ENCODE peak calls at places on chromosome 1, in four cellular contexts. Q is IMR-90, V is H9, E is mesendoderm. F is an unnamed sample.

GRCh38 chr1:213761845-213762407 is 225.8 kb upstream of the PROX1 start:
- DNase-seq in V (peak), Q (no peak), E (peak), F (peak)

GRCh38 chr1:26138974-26139558 is 19.8 kb upstream of the FAM110D start:
- DNase-seq in E (peak), Q (no peak), V (no peak), F (peak)

GRCh38 chr1:60589916-60590315 is 492.4 kb upstream of the NFIA start:
- DNase-seq in V (no peak), E (no peak), Q (no peak), F (no peak)

GRCh38 chr1:110048923-110049601 is 14.6 kb downstream of the STRIP1 start:
- DNase-seq in Q (no peak), E (no peak), V (no peak), F (no peak)

GRCh38 chr1:21381354-21381753 is 58.6 kb upstream of the NBPF3 start:
- DNase-seq in Q (no peak), E (peak), V (no peak), F (no peak)

GRCh38 chr1:221794079-221794670 is 52.3 kb upstream of the DUSP10 start:
- DNase-seq in Q (peak), E (no peak), V (no peak), F (no peak)

GRCh38 chr1:229716064-229716463 is 90.0 kb downstream of the URB2 start:
- DNase-seq in E (peak), V (peak), Q (no peak), F (no peak)

GRCh38 chr1:38221006-38221649 is 174.5 kb upstream of the POU3F1 start:
- DNase-seq in E (peak), V (no peak), Q (peak), F (no peak)

GRCh38 chr1:153000294-153000693 is 1.3 kb upstream of the SPRR3 start:
- DNase-seq in Q (no peak), V (no peak), E (peak), F (no peak)

GRCh38 chr1:99469641-99470040 is 176.3 kb upstream of the PALMD start:
- DNase-seq in E (no peak), Q (peak), V (no peak), F (no peak)

GRCh38 chr1:156644146-156644545 is 2.2 kb downstream of the BCAN start:
- DNase-seq in Q (no peak), V (no peak), E (no peak), F (no peak)

GRCh38 chr1:150150511-150151021 is 850 bp downstream of the PLEKHO1 start:
- DNase-seq in Q (no peak), E (peak), V (no peak), F (peak)

GRCh38 chr1:151024540-151025146 is 11.7 kb upstream of the BNIPL start:
- DNase-seq in E (peak), Q (peak), V (peak), F (peak)

GRCh38 chr1:205444300-205444930 is 11.4 kb downstream of the BLACAT1 start:
- DNase-seq in E (no peak), V (no peak), Q (no peak), F (peak)

GRCh38 chr1:171486048-171486519 is 754 bp downstream of the PRRC2C start:
- DNase-seq in V (no peak), Q (peak), E (peak), F (no peak)

GRCh38 chr1:155037851-155038441 is 4.3 kb downstream of the DCST1 start:
- DNase-seq in V (no peak), E (no peak), Q (no peak), F (no peak)

GRCh38 chr1:1428174-1428573 is 7.1 kb upstream of the ANKRD65 start:
- DNase-seq in E (peak), Q (no peak), V (peak), F (no peak)

GRCh38 chr1:1425426-1425752 is 4.3 kb upstream of the ANKRD65 start:
- DNase-seq in Q (no peak), V (no peak), E (no peak), F (no peak)

GRCh38 chr1:1425753-1426495 is 4.8 kb upstream of the ANKRD65 start:
- DNase-seq in Q (no peak), E (peak), V (peak), F (peak)

GRCh38 chr1:1426496-1426960 is 5.5 kb upstream of the ANKRD65 start:
- DNase-seq in E (no peak), V (peak), Q (no peak), F (no peak)

GRCh38 chr1:1426961-1427934 is 6.2 kb upstream of the ANKRD65 start:
- DNase-seq in Q (no peak), V (peak), E (peak), F (no peak)
- H3K23ac ChIP-seq in Q (no peak), V (no peak), E (no peak), F (no peak)

GRCh38 chr1:226976671-226977287 is 36.7 kb downstream of the COQ8A start:
- DNase-seq in E (no peak), V (no peak), Q (no peak), F (no peak)

GRCh38 chr1:226977288-226977972 is 37.3 kb downstream of the COQ8A start:
- DNase-seq in V (no peak), Q (no peak), E (no peak), F (no peak)

GRCh38 chr1:226978350-226979114 is 38.4 kb downstream of the COQ8A start:
- DNase-seq in Q (no peak), E (no peak), V (peak), F (no peak)

GRCh38 chr1:226979115-226979516 is 39.0 kb downstream of the COQ8A start:
- DNase-seq in Q (no peak), V (peak), E (peak), F (no peak)

GRCh38 chr1:226977973-226978344 is 37.9 kb downstream of the COQ8A start:
- DNase-seq in V (no peak), Q (no peak), E (no peak), F (no peak)
- H3K23ac ChIP-seq in V (no peak), Q (no peak), E (no peak), F (no peak)

DNA sequence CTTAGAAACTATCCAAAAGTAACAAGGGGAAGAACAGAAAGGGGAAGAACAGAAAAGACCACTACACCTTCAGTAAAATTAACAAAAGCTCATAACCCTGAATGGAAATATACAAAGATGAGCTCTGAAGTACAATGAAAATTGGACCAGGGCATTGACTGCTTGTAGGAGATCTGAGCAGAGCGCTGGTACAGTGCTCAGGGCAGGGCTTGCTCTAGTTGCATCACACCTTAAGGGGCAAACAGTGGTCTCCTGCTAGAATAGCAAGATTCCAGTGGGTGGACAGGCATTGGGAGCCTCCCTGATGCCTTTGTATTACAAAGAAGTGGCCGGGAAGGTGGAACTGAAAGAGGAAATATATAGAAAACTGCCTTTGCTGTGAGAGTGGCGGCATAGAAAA is 111.9 kb upstream of the RGS1 start:
- DNase-seq in Q (no peak), E (no peak), V (no peak), F (no peak)
- H3K23ac ChIP-seq in Q (no peak), E (no peak), V (no peak), F (no peak)

DNA sequence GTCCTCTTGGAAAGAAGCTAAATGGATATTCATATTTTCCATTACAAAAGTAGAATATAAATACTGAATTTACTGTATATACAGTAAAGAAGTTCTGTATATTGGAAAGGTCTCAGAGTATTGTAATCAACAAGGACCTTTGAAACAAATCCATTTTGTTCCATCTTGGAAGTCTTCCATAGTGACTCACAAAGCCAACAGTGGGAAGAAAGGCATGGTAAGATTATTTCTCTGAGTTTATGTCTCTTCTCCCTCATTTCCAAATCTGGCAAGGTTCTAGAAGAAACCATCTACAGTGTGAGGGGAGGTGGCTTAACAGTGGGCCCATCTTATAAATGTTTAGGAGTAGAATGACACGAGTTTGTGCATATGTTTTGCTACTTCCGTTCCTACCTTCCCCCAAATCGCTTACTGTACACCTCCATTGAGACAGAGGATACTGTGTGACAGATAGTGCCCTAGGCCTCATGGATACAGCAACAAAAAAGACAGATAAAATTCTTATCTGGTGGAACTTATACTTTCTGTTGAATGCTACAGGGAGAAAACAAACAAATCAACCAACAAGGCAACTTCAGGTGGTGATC is 22.1 kb upstream of the SSX2IP start:
- DNase-seq in V (no peak), E (no peak), Q (peak), F (no peak)
- H3K23ac ChIP-seq in V (no peak), E (no peak), Q (peak), F (no peak)

GRCh38 chr1:147168626-147169058 is 3.6 kb downstream of the PRKAB2 start:
- DNase-seq in E (peak), Q (peak), V (no peak), F (no peak)

GRCh38 chr1:147169840-147170674 is 2.2 kb downstream of the PRKAB2 start:
- DNase-seq in Q (no peak), E (no peak), V (no peak), F (no peak)

GRCh38 chr1:147171399-147172167 is 687 bp downstream of the PRKAB2 start:
- DNase-seq in E (no peak), V (no peak), Q (no peak), F (no peak)

GRCh38 chr1:147169171-147169570 is 3.1 kb downstream of the PRKAB2 start:
- DNase-seq in Q (no peak), V (no peak), E (peak), F (no peak)

DNA sequence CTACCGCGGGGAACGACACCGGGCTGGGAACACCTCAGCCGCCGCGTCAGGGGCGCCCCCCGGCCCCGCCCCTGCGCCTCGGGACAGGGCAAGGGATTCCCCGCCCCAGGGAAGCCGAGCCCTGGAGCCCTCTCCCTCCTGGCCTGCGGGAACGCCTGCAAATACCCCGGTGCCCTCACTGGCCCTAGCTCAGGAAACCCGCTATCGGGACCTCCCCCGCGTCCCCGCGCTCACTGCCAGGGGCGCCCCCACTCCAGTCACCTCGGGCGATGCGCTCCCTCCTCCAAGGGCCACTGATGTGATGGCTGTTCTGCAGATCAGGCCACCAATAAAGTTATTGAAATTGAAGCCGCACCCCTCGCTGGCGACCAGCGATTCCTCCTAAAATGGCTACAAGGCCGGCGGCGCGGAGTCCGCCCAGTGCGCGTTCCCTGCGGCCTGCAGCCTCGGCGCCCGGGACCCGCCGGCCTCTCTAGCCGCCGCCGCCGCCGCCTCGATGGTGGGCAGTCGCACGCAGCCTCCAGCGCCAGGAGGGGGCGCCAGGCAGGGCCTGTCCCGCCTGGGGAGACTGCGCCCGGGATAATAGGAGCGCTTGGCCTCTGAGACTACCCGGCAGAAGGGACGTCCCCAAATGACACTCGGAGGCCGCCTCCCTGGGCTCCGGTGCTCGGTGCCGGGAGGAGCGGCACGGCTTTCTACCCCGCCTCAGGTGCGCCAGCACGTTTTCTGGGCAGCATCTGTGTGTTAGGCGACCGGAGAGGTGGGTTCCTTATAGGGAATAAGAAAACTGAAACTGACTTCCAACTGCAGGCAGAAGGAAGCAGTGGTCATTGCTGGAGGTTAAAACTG is at the start of gene PRKAB2:
- DNase-seq in Q (peak), E (peak), V (peak), F (peak)
- H3K23ac ChIP-seq in Q (peak), E (peak), V (no peak), F (no peak)

DNA sequence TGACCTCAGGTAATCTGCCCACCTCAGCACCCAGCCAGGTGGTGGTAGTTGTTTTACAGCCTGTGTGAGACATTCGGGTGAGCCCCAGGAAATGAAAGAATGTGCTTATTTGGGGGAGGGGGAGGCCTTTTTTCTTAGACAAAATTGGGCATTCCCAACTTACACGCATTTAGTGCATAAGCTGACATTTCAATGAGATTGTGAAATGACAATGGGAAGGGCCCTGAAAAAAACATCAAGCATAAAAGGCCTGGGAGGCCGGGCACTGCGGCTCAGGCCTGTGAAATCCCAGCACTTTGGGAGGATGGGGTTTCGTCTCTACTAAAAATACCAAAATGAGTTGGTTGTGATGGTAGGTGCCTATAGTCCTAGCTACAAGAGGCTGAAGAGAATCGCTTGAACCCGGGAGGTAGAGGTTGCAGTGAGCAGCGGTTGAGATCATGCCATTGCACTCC is 5.0 kb downstream of the GAS5 start:
- DNase-seq in E (peak), Q (no peak), V (peak), F (no peak)
- H3K23ac ChIP-seq in E (no peak), Q (no peak), V (no peak), F (no peak)

GRCh38 chr1:101357444-101357986 is 120.7 kb downstream of the S1PR1 start:
- DNase-seq in V (peak), Q (peak), E (peak), F (peak)
- H3K23ac ChIP-seq in V (no peak), Q (no peak), E (no peak), F (no peak)

GRCh38 chr1:172531846-172532699 is 877 bp upstream of the SUCO start:
- DNase-seq in E (peak), Q (peak), V (peak), F (peak)

GRCh38 chr1:172531412-172531811 is 1.5 kb upstream of the SUCO start:
- DNase-seq in Q (no peak), E (no peak), V (no peak), F (no peak)

GRCh38 chr1:172530000-172530399 is 3.0 kb upstream of the SUCO start:
- DNase-seq in V (no peak), E (no peak), Q (no peak), F (no peak)

GRCh38 chr1:172533511-172534116 is 664 bp downstream of the SUCO start:
- DNase-seq in V (peak), E (peak), Q (peak), F (no peak)

DNA sequence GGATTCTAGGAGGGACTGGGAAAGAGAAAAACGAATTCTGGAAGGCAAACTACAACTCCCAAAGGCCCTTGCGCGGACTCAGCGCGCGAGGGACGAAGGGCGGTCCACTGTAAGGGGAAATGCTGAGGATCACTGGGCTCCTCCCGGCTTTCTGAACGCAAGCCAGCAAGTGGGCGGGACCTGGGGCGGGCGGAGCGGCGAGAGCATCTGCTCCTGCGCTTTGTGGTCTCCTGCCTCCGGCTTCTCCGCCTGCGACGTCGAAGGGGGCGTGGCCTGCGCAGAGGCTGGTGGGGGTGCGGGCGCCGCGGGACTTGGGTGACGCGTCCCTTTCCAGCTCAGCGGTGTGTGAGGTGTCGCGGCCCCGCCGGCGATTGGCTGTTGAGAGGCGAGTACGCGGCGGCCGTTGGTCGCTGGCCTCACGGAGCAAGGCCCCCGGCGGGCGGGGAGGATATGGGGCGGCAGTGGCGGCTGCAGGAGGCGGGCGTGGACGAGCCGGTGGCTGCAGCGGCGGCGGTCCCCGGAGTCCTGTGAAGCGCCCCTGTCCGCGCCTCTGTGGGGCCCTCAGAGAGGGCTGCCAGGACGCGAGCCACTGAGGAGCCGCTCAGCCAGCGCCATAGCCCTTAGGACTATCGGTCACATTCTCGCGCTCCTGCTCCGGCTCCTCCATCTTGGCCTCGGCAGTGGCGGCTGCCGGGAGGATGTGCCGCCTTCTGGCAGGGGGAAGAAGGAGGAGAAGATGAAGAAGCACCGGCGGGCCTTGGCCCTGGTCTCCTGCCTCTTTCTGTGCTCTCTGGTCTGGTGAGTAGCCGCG is at the start of gene SUCO:
- DNase-seq in E (peak), V (peak), Q (peak), F (peak)
- H3K23ac ChIP-seq in E (no peak), V (no peak), Q (peak), F (no peak)

F was measured in H1.